ENCODE peak calls at places on chromosomes 1 and 21, in five cellular contexts. A is tibial artery; W is lower lobe of right lung; M is CD8-positive, alpha-beta T cell; X is psoas muscle. C is an unnamed sample.

GRCh38 chr1:232833966-232834535 is 28.8 kb downstream of the MAP10 start:
- DNase-seq in M (no peak), W (no peak), X (no peak), A (no peak), C (no peak)

GRCh38 chr1:27934818-27935549 is at the start of gene SMPDL3B:
- DNase-seq in W (peak; percentile 82), X (no peak), A (no peak), M (no peak), C (no peak)

GRCh38 chr21:34952701-34953100 is 96.4 kb downstream of the RUNX1 start:
- DNase-seq in M (no peak), A (no peak), X (no peak), W (no peak), C (no peak)

GRCh38 chr1:157279157-157280140 is 141.3 kb upstream of the ETV3 start:
- DNase-seq in X (no peak), A (no peak), M (no peak), W (no peak), C (no peak)

GRCh38 chr1:98702976-98703375 is 41.5 kb downstream of the SNX7 start:
- DNase-seq in A (no peak), M (no peak), X (no peak), W (no peak), C (no peak)

GRCh38 chr1:184507604-184508289 is 120.9 kb downstream of the C1orf21 start:
- DNase-seq in X (no peak), W (no peak), M (no peak), A (no peak), C (no peak)

GRCh38 chr1:197178998-197179397 is 32.5 kb upstream of the ASPM start:
- DNase-seq in M (no peak), X (no peak), W (no peak), A (no peak), C (no peak)

GRCh38 chr1:110967256-110967655 is 3.5 kb upstream of the LRIF1 start:
- DNase-seq in W (no peak), X (no peak), M (no peak), A (no peak), C (no peak)

GRCh38 chr1:26537951-26538352 is 8.4 kb downstream of the RPS6KA1 start:
- DNase-seq in A (no peak), M (no peak), X (no peak), W (peak; percentile 63), C (no peak)

GRCh38 chr1:64000021-64000420 is 203.4 kb upstream of the UBE2U start:
- DNase-seq in X (no peak), A (no peak), M (no peak), W (no peak), C (no peak)

GRCh38 chr1:246893205-246893939 is 38.4 kb downstream of the AHCTF1 start:
- DNase-seq in X (no peak), M (no peak), A (no peak), W (no peak), C (no peak)

GRCh38 chr1:50109647-50110075 is 941 bp downstream of the ELAVL4 start:
- DNase-seq in A (no peak), X (no peak), M (no peak), W (no peak), C (no peak)

GRCh38 chr1:160205974-160206369 is 788 bp downstream of the PEA15 start:
- DNase-seq in X (peak; percentile 53), W (no peak), A (peak; percentile 65), M (peak; percentile 49), C (peak; percentile 58)

GRCh38 chr1:206809504-206810084 is 37.3 kb upstream of the IL10 start:
- DNase-seq in W (no peak), M (peak; percentile 32), A (no peak), X (no peak), C (no peak)

GRCh38 chr1:115115521-115116161 is 26.3 kb upstream of the TSPAN2 start:
- DNase-seq in W (no peak), X (no peak), M (no peak), A (no peak), C (no peak)

GRCh38 chr1:40182956-40183710 is 21.9 kb downstream of the RLF start:
- DNase-seq in M (peak; percentile 16), X (no peak), W (no peak), A (no peak), C (no peak)

GRCh38 chr1:155192346-155193274 is 15.1 kb downstream of the THBS3 start:
- DNase-seq in W (peak; percentile 88), A (no peak), M (peak; percentile 39), X (no peak), C (no peak)

GRCh38 chr1:160090760-160091159 is 7.7 kb downstream of the IGSF8 start:
- DNase-seq in X (no peak), A (no peak), W (no peak), M (no peak), C (no peak)

GRCh38 chr1:13469343-13469742 is 44.5 kb downstream of the LRRC38 start:
- DNase-seq in W (no peak), A (no peak), X (peak; percentile 23), M (no peak), C (no peak)

GRCh38 chr1:30700528-30701265 is 22.7 kb downstream of the MATN1 start:
- DNase-seq in M (no peak), W (no peak), A (peak; percentile 75), X (peak; percentile 72), C (no peak)

GRCh38 chr21:23534833-23535232 is 2072.4 kb downstream of the MRPL39 start:
- DNase-seq in W (no peak), A (no peak), X (no peak), M (no peak), C (no peak)

GRCh38 chr1:240242601-240243144 is 151.0 kb downstream of the FMN2 start:
- DNase-seq in X (no peak), M (no peak), A (no peak), W (no peak), C (no peak)

GRCh38 chr1:153599847-153600246 is 13.1 kb downstream of the S100A16 start:
- DNase-seq in M (no peak), W (no peak), A (no peak), X (no peak), C (no peak)

GRCh38 chr1:179021873-179022272 is 3.8 kb upstream of the FAM20B start:
- DNase-seq in A (peak; percentile 36), M (no peak), W (peak; percentile 54), X (no peak), C (no peak)

GRCh38 chr21:43859747-43860214 is 5.2 kb upstream of the AGPAT3 start:
- DNase-seq in X (no peak), M (no peak), W (no peak), A (no peak), C (no peak)

GRCh38 chr21:36980280-36981048 is 14.0 kb upstream of the HLCS start:
- DNase-seq in X (peak; percentile 32), W (peak; percentile 67), A (no peak), M (peak; percentile 14), C (no peak)

GRCh38 chr1:81410351-81410750 is 390.4 kb upstream of the ADGRL2 start:
- DNase-seq in M (no peak), X (no peak), W (no peak), A (no peak), C (no peak)

GRCh38 chr1:167052389-167052788 is 37.8 kb downstream of the GPA33 start:
- DNase-seq in W (no peak), X (no peak), A (no peak), M (no peak), C (no peak)

GRCh38 chr21:34524671-34525601 is 12.9 kb upstream of the KCNE1 start:
- DNase-seq in W (no peak), A (no peak), M (no peak), X (no peak), C (peak; percentile 74)

GRCh38 chr1:150148834-150149489 is 754 bp upstream of the PLEKHO1 start:
- DNase-seq in A (no peak), W (no peak), X (no peak), M (no peak), C (no peak)

GRCh38 chr21:33046455-33046854 is 20.7 kb downstream of the OLIG2 start:
- DNase-seq in M (no peak), A (no peak), W (no peak), X (no peak), C (no peak)

GRCh38 chr1:63868220-63868897 is 94.5 kb downstream of the ROR1 start:
- DNase-seq in X (no peak), A (peak; percentile 32), W (no peak), M (no peak), C (no peak)

GRCh38 chr1:36847761-36848160 is 186.6 kb downstream of the GRIK3 start:
- DNase-seq in W (no peak), M (no peak), A (no peak), X (no peak), C (no peak)

GRCh38 chr1:21838359-21839157 is 26.5 kb downstream of the LDLRAD2 start:
- DNase-seq in A (no peak), X (no peak), M (no peak), W (no peak), C (no peak)

GRCh38 chr1:119917304-119918055 is 21.2 kb upstream of the ADAM30 start:
- DNase-seq in M (no peak), W (no peak), X (no peak), A (no peak), C (no peak)
- H3K4me1 ChIP-seq in M (no peaks in the 10 kb centered on the region), W (no peaks in the 10 kb centered on the region), X (no peaks in the 10 kb centered on the region), A (no peaks in the 10 kb centered on the region), C (no peaks in the 10 kb centered on the region)

GRCh38 chr1:6166655-6167390 is 13.3 kb downstream of the CHD5 start:
- DNase-seq in A (no peak), M (no peak), X (no peak), W (peak; percentile 30), C (no peak)
- H3K27ac ChIP-seq in A (no peak overlapping the region), M (no peak overlapping the region), X (no peak overlapping the region), W (no peak overlapping the region), C (no peak overlapping the region)

GRCh38 chr1:212605441-212605976 is 3.1 kb upstream of the ATF3 start:
- DNase-seq in A (no peak), M (no peak), W (no peak), X (no peak), C (no peak)

GRCh38 chr1:212607924-212608208 is 695 bp upstream of the ATF3 start:
- DNase-seq in M (no peak), X (peak; percentile 49), A (no peak), W (no peak), C (no peak)

GRCh38 chr1:212606042-212606733 is 2.4 kb upstream of the ATF3 start:
- DNase-seq in X (no peak), A (no peak), M (no peak), W (no peak), C (no peak)

GRCh38 chr1:212607206-212607923 is 1.2 kb upstream of the ATF3 start:
- DNase-seq in X (peak; percentile 35), A (peak; percentile 49), W (peak; percentile 57), M (peak; percentile 18), C (peak; percentile 81)

DNA sequence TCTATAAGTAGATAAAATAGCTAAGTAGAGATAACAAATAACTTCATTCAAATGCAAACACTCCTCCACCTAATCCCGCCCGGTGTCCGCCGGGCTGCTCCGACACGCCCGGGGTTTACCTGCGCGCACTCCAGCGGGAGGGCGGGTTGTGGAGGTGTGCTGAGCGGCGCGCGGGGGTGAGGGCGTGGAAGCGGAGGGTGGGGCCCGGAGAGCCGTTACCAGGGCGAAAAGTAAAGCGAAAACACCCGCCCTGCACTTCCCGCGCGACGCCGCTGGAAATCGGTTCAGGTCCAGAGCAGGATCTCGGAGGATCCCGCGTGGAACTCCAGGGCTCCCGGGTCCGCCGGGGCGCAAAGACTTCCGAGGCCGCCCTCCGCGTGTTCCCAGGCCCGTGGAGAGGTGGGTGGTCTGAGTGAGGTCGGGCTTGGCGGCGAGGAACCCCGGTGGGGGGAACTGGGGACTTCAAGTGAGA is 1.8 kb upstream of the ATF3 start:
- DNase-seq in W (peak; percentile 91), X (peak; percentile 43), M (peak; percentile 58), A (peak; percentile 40), C (peak; percentile 83)
- H3K4me1 ChIP-seq in W (peaks cover 39% of the 10 kb centered on the region), X (peaks cover 24% of the 10 kb centered on the region), M (peaks cover 25% of the 10 kb centered on the region), A (no peaks in the 10 kb centered on the region), C (no peaks in the 10 kb centered on the region)

GRCh38 chr1:113074237-113074636 is 1.2 kb downstream of the LRIG2 start:
- DNase-seq in M (no peak), A (no peak), X (no peak), W (no peak), C (no peak)
- H3K27ac ChIP-seq in M (no peak overlapping the region), A (peak overlapping the region; percentile 98), X (peak overlapping the region; percentile 92), W (no peak overlapping the region), C (no peak overlapping the region)

C was measured in ascending aorta.